ENCODE peak calls at places on chromosomes 16 and 17, in eight cellular contexts. F, J, V, O, Z, P, B and S are unnamed samples.

GRCh38 chr17:64202683-64203430 is 60.2 kb downstream of the TEX2 start:
- DNase-seq in O (no peak), B (no peak), P (peak), V (no peak), F (no peak), J (no peak), Z (no peak), S (no peak)

GRCh38 chr17:17361543-17362511 is 58.7 kb downstream of the NT5M start:
- DNase-seq in F (peak), V (no peak), P (no peak), B (no peak), O (no peak), Z (no peak), J (no peak), S (no peak)

GRCh38 chr17:41976142-41976768 is 9.7 kb downstream of the CNP start:
- DNase-seq in B (no peak), F (no peak), J (no peak), V (no peak), Z (no peak), O (no peak), P (peak), S (no peak)

GRCh38 chr17:49963626-49964538 is 5.1 kb upstream of the DLX4 start:
- DNase-seq in Z (peak), J (peak), B (no peak), O (no peak), F (peak), P (no peak), V (no peak), S (peak)

GRCh38 chr17:51734462-51734861 is 424.1 kb downstream of the CA10 start:
- DNase-seq in P (no peak), B (no peak), J (peak), O (no peak), V (no peak), F (peak), Z (peak), S (no peak)

GRCh38 chr16:85329059-85329812 is 217.0 kb upstream of the CIBAR2 start:
- DNase-seq in Z (peak), O (no peak), F (peak), B (peak), J (no peak), V (no peak), P (no peak), S (no peak)

GRCh38 chr16:49081556-49081955 is 200.1 kb downstream of the CBLN1 start:
- DNase-seq in Z (no peak), V (no peak), O (no peak), P (no peak), J (no peak), B (no peak), F (no peak), S (no peak)

GRCh38 chr17:80270836-80271235 is 10.2 kb downstream of the RNF213 start:
- DNase-seq in V (no peak), J (peak), F (peak), O (no peak), P (no peak), Z (peak), B (no peak), S (no peak)

GRCh38 chr16:88118376-88118775 is 167.1 kb downstream of the BANP start:
- DNase-seq in P (no peak), F (no peak), Z (no peak), J (no peak), O (no peak), V (no peak), B (no peak), S (no peak)

GRCh38 chr16:49019826-49020401 is 261.7 kb downstream of the CBLN1 start:
- DNase-seq in V (no peak), B (no peak), P (no peak), J (no peak), F (peak), O (no peak), Z (no peak), S (no peak)

GRCh38 chr17:1686086-1686485 is 1.4 kb upstream of the PRPF8 start:
- DNase-seq in F (no peak), P (no peak), V (no peak), B (no peak), Z (no peak), J (no peak), O (no peak), S (no peak)

GRCh38 chr17:72270530-72270929 is 149.7 kb downstream of the SOX9 start:
- DNase-seq in O (no peak), F (no peak), P (peak), V (no peak), B (no peak), J (no peak), Z (no peak), S (no peak)

GRCh38 chr17:4477286-4477791 is 21.3 kb upstream of the SPNS2 start:
- DNase-seq in F (no peak), P (no peak), V (no peak), B (no peak), Z (no peak), J (no peak), O (no peak), S (no peak)

GRCh38 chr16:57804111-57804837 is 2.0 kb upstream of the KIFC3 start:
- DNase-seq in F (no peak), O (no peak), J (no peak), P (no peak), V (no peak), Z (no peak), B (no peak), S (no peak)

GRCh38 chr17:41519501-41520224 is 973 bp upstream of the KRT15 start:
- DNase-seq in F (no peak), P (no peak), O (no peak), Z (no peak), B (no peak), V (no peak), J (no peak), S (no peak)

GRCh38 chr16:75459691-75460090 is 4.8 kb downstream of the TMEM170A start:
- DNase-seq in F (peak), P (peak), V (no peak), B (no peak), O (no peak), Z (no peak), J (no peak), S (no peak)

GRCh38 chr17:50270430-50271172 is 3.7 kb upstream of the TMEM92 start:
- DNase-seq in B (peak), V (no peak), Z (no peak), J (no peak), F (no peak), P (no peak), O (no peak), S (no peak)

GRCh38 chr17:50495918-50496317 is 12.3 kb upstream of the MYCBPAP start:
- DNase-seq in P (no peak), O (no peak), V (no peak), B (no peak), F (peak), J (no peak), Z (no peak), S (no peak)

GRCh38 chr17:42313773-42314566 is 25.7 kb downstream of the STAT5A start:
- DNase-seq in B (no peak), P (no peak), Z (no peak), F (no peak), O (no peak), V (no peak), J (no peak), S (no peak)

GRCh38 chr17:82458885-82459424 is 414 bp downstream of the NARF start:
- DNase-seq in F (peak), B (peak), Z (peak), J (peak), O (no peak), P (no peak), V (no peak), S (no peak)

GRCh38 chr17:53607475-53607874 is 215.3 kb upstream of the KIF2B start:
- DNase-seq in O (no peak), J (no peak), Z (no peak), V (no peak), F (peak), P (no peak), B (no peak), S (no peak)

GRCh38 chr17:46099865-46100264 is 93.4 kb downstream of the KANSL1 start:
- DNase-seq in V (no peak), O (no peak), J (no peak), P (no peak), B (no peak), F (no peak), Z (no peak), S (no peak)

GRCh38 chr17:1577186-1577585 is 14.6 kb upstream of the PITPNA start:
- DNase-seq in J (no peak), Z (no peak), P (peak), O (no peak), B (peak), F (peak), V (peak), S (no peak)

GRCh38 chr17:8018436-8018835 is 16.0 kb downstream of the GUCY2D start:
- DNase-seq in V (no peak), O (no peak), Z (no peak), B (no peak), J (no peak), P (no peak), F (no peak), S (no peak)
- TF ChIP-seq CTCF in V (no peak), O (no peak), Z (no peak), B (no peak), J (no peak), P (no peak), F (no peak), S (no peak)

DNA sequence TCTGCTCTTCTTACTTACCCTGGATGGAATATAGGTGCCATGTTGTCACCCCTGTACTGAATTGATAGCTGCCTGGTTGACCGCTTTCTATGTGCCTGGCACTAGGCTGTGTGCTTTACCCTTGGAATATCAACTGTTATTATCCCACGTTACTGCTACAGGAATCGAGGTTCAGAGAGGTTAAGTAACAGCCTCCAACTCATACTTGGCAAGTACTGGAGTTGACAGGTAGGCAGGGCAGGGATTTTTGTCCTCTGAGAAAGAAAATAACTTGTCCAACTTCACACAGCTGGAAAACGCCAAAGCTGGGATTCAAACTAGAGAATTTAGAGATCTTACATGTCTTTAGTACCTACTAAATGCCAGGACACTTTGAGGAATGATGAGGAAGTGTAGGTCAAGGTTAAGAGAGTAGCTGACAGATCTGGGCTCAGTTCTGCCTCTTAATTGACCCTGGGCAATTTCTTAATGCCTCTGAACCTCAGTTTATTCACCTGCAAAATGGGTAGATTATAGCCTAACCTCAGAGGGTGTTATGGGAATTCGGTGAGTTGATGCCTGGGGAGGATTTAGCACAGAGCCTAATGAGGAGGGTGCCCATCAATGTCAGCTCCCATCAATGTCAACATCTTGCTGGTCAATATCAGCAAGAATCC is 25.8 kb downstream of the ITPRIPL2 start:
- DNase-seq in P (no peak), Z (no peak), V (no peak), O (no peak), B (no peak), F (no peak), J (no peak), S (no peak)
- TF ChIP-seq CTCF in P (no peak), Z (no peak), V (no peak), O (no peak), B (no peak), F (no peak), J (no peak), S (no peak)

GRCh38 chr17:77741109-77741508 is 217.4 kb upstream of the TNRC6C start:
- DNase-seq in J (no peak), B (no peak), O (no peak), P (no peak), F (peak), Z (no peak), V (no peak), S (no peak)
- TF ChIP-seq CTCF in J (peak), B (no peak), O (peak), P (no peak), F (peak), Z (peak), V (peak), S (peak)

GRCh38 chr16:1346422-1347285 is 5.0 kb downstream of the TSR3 start:
- DNase-seq in P (no peak), O (no peak), V (no peak), F (no peak), J (no peak), B (no peak), Z (no peak), S (no peak)
- TF ChIP-seq CTCF in P (no peak), O (no peak), V (no peak), F (no peak), J (no peak), B (peak), Z (no peak), S (no peak)

GRCh38 chr16:66419527-66419926 is 7.6 kb upstream of the BEAN1 start:
- DNase-seq in Z (no peak), V (no peak), F (peak), O (no peak), J (no peak), P (no peak), B (no peak), S (no peak)
- TF ChIP-seq CTCF in Z (no peak), V (no peak), F (peak), O (no peak), J (no peak), P (no peak), B (no peak), S (no peak)

GRCh38 chr16:64089697-64090096 is 1032.2 kb downstream of the CDH11 start:
- DNase-seq in B (no peak), F (peak), J (peak), Z (peak), P (no peak), O (no peak), V (no peak), S (no peak)
- TF ChIP-seq CTCF in B (no peak), F (peak), J (peak), Z (peak), P (peak), O (no peak), V (no peak), S (no peak)

GRCh38 chr16:24523569-24523968 is 15.8 kb upstream of the RBBP6 start:
- DNase-seq in Z (peak), B (no peak), P (peak), V (no peak), J (no peak), O (no peak), F (peak), S (peak)
- TF ChIP-seq CTCF in Z (no peak), B (no peak), P (no peak), V (no peak), J (no peak), O (no peak), F (peak), S (no peak)

DNA sequence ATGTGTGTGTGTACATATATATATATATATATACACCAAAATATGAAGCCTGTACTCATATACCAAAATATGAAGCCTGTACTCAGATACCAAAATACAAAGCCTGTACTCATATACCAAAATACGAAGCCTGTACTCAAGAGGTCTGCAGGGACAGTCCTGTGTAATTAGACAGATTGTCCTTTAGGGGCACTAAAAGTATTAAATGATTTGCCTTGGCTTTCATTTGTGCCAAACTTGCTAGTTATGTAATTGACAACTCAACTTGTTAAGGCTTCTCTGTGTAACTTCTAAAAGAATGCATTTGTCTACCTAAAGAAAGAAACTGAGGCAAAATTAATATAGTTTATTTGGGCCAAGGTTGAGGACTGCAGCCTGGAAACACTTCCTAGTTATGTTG is 30.8 kb upstream of the DHX40 start:
- DNase-seq in F (no peak), O (no peak), Z (no peak), P (no peak), J (no peak), B (no peak), V (no peak), S (no peak)
- TF ChIP-seq CTCF in F (peak), O (peak), Z (no peak), P (no peak), J (no peak), B (no peak), V (no peak), S (no peak)

DNA sequence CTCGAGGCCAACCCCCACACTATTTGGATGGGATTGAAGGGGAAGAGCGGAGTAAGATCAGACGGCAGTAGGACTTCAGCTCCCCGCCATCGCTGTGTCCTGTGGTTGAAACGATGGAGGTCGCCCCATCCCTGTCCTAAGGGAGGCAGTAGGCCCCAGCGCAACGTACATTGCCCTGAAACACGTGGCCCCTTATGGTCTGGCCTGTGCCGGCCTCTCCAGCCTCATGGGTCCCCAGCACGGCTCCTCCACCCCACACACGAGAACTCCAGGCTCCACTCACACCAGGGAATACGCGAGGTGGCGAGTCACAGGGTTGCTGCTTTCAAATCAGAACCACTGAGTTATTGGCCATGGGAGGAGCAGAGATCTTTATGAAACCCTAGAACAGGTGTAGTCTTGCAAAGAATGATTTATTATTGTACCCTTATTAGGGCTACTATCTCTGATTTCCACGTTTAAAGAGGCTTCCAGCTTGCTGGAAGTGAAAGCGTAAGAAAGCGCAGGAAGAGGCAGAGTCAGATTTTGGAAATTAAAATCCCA is 669 bp upstream of the DCTPP1 start:
- DNase-seq in J (no peak), P (no peak), O (no peak), B (no peak), V (peak), F (no peak), Z (peak), S (no peak)
- TF ChIP-seq CTCF in J (no peak), P (no peak), O (no peak), B (peak), V (peak), F (peak), Z (no peak), S (peak)